ENCODE peak calls at places on chromosome 18, in seven cellular contexts. Q is PC-3; I is left lung; R is breast epithelium; V is A549; W is CD8-positive, alpha-beta memory T cell; Z is vagina. S is an unnamed sample.
A peak's percentile ranks its signal among the peaks of the same experiment; 100 is the strongest.

GRCh38 chr18:27887711-27888495 is 289.0 kb downstream of the CDH2 start:
- DNase-seq in I (no peak), Q (peak; percentile 46), W (no peak), V (no peak), R (no peak), Z (no peak), S (no peak)

GRCh38 chr18:40313030-40313642 is 1641.9 kb upstream of the PIK3C3 start:
- DNase-seq in R (no peak), W (no peak), Q (peak; percentile 56), Z (no peak), I (no peak), V (no peak), S (no peak)

GRCh38 chr18:62165583-62165982 is 21.3 kb downstream of the PIGN start:
- DNase-seq in V (no peak), Q (no peak), W (no peak), R (no peak), I (no peak), Z (no peak), S (no peak)

GRCh38 chr18:78546281-78546680 is 433.3 kb upstream of the SALL3 start:
- DNase-seq in V (no peak), Q (no peak), R (no peak), I (no peak), W (no peak), Z (no peak), S (no peak)

GRCh38 chr18:22538463-22538862 is 120.7 kb upstream of the CTAGE1 start:
- DNase-seq in I (no peak), V (no peak), W (no peak), R (no peak), Z (no peak), Q (no peak), S (no peak)

GRCh38 chr18:22032392-22032961 is 136.9 kb upstream of the GATA6 start:
- DNase-seq in Q (peak; percentile 97), V (peak; percentile 81), W (no peak), I (no peak), Z (no peak), R (no peak), S (no peak)

GRCh38 chr18:74869904-74870863 is 272.5 kb downstream of the ZNF407 start:
- DNase-seq in R (no peak), V (no peak), Q (no peak), Z (no peak), W (no peak), I (no peak), S (no peak)

GRCh38 chr18:475202-475624 is 25.3 kb downstream of the COLEC12 start:
- DNase-seq in V (no peak), W (no peak), R (no peak), I (no peak), Z (no peak), Q (peak; percentile 60), S (no peak)

GRCh38 chr18:79962835-79963657 is 1.4 kb upstream of the HSBP1L1 start:
- DNase-seq in Z (no peak), I (no peak), R (no peak), V (no peak), Q (peak; percentile 71), W (peak; percentile 63), S (no peak)

GRCh38 chr18:6876646-6877045 is 147.1 kb downstream of the ARHGAP28 start:
- DNase-seq in R (no peak), Z (no peak), V (no peak), Q (no peak), I (no peak), W (no peak), S (no peak)

GRCh38 chr18:54923339-54923956 is 35.8 kb downstream of the CCDC68 start:
- DNase-seq in R (no peak), Q (no peak), I (no peak), W (no peak), Z (no peak), V (no peak), S (peak; percentile 69)

GRCh38 chr18:50830544-50830943 is 10.7 kb upstream of the MRO start:
- DNase-seq in W (no peak), Q (no peak), R (no peak), I (no peak), Z (no peak), V (no peak), S (no peak)

GRCh38 chr18:31281437-31281836 is 36.5 kb upstream of the DSG1 start:
- DNase-seq in V (no peak), Q (no peak), Z (no peak), W (no peak), R (no peak), I (no peak), S (no peak)

GRCh38 chr18:33839452-33840225 is 261.6 kb downstream of the ASXL3 start:
- DNase-seq in Z (no peak), W (no peak), Q (peak; percentile 43), I (no peak), R (no peak), V (peak; percentile 1), S (no peak)

GRCh38 chr18:55856191-55856590 is 268.2 kb upstream of the TCF4 start:
- DNase-seq in W (no peak), I (no peak), Z (no peak), V (peak; percentile 18), R (peak; percentile 32), Q (peak; percentile 99), S (no peak)

GRCh38 chr18:44938396-44939036 is 257.8 kb downstream of the SETBP1 start:
- DNase-seq in V (no peak), Z (no peak), W (no peak), I (no peak), R (no peak), Q (no peak), S (no peak)

GRCh38 chr18:8362863-8363262 is 246.4 kb upstream of the RAB12 start:
- DNase-seq in Z (peak; percentile 52), R (no peak), I (no peak), V (no peak), W (no peak), Q (no peak), S (no peak)

GRCh38 chr18:67770520-67770919 is 254.0 kb upstream of the DSEL start:
- DNase-seq in V (no peak), I (no peak), Q (no peak), W (no peak), R (no peak), Z (no peak), S (no peak)

GRCh38 chr18:71189581-71189980 is 900.7 kb downstream of the SOCS6 start:
- DNase-seq in V (no peak), W (no peak), R (no peak), I (no peak), Q (no peak), Z (no peak), S (no peak)

GRCh38 chr18:72407048-72407447 is 137.1 kb downstream of the CBLN2 start:
- DNase-seq in I (no peak), W (no peak), Q (no peak), Z (no peak), R (no peak), V (no peak), S (no peak)

GRCh38 chr18:34890486-34891085 is 150.6 kb upstream of the MAPRE2 start:
- DNase-seq in I (no peak), Z (no peak), R (no peak), Q (no peak), W (no peak), V (no peak), S (no peak)

GRCh38 chr18:70758780-70759179 is 469.9 kb downstream of the SOCS6 start:
- DNase-seq in W (no peak), I (no peak), R (no peak), Q (no peak), Z (no peak), V (no peak), S (no peak)

GRCh38 chr18:79008356-79008940 is 28.8 kb downstream of the SALL3 start:
- DNase-seq in I (no peak), V (no peak), Q (no peak), R (no peak), Z (no peak), W (no peak), S (no peak)

GRCh38 chr18:69071680-69072079 is 273.8 kb downstream of the CCDC102B start:
- DNase-seq in I (no peak), Q (no peak), R (no peak), Z (no peak), W (no peak), V (no peak), S (no peak)

GRCh38 chr18:60894254-60894945 is 438.8 kb upstream of the CDH20 start:
- DNase-seq in R (no peak), Q (peak; percentile 7), I (no peak), Z (no peak), V (no peak), W (no peak), S (no peak)

GRCh38 chr18:2898131-2898640 is 51.4 kb downstream of the EMILIN2 start:
- DNase-seq in V (no peak), W (no peak), Z (no peak), Q (peak; percentile 71), R (no peak), I (peak; percentile 80), S (no peak)

DNA sequence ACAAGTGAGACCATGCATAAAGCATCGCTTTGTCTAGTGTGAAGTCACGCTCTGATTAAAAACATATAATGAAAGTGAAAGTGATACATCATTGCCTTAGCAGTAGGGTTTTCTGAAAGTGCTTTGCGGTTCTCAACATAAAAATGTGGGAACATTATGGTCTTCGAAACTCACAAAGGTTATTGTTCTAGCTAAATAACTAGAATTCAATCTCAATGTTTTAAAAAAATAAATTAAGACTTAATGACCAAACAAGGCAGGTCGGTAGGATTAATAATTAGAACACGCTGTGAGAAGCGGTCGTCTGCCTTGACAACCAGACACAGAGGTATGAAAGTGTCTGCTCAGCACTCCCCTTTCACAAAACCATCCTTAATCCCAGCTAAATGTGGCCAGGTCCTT is 42.2 kb downstream of the KLHL14 start:
- DNase-seq in Z (no peak), I (no peak), V (no peak), R (no peak), Q (no peak), W (no peak), S (no peak)
- H3K4me3 ChIP-seq in Z (peak overlapping the region; percentile 41), I (peak overlapping the region; percentile 15), V (no peak overlapping the region), R (peak overlapping the region; percentile 68), Q (peak overlapping the region; percentile 69), W (peak overlapping the region; percentile 2), S (peak overlapping the region; percentile 23)

GRCh38 chr18:9521770-9522169 is 46.5 kb downstream of the RALBP1 start:
- DNase-seq in Q (no peak), W (no peak), Z (no peak), V (no peak), R (no peak), I (no peak), S (no peak)
- H3K27ac ChIP-seq in Q (no peak overlapping the region), W (no peak overlapping the region), Z (no peak overlapping the region), V (no peak overlapping the region), R (no peak overlapping the region), I (no peak overlapping the region), S (no peak overlapping the region)

GRCh38 chr18:66271927-66272326 is 332.0 kb downstream of the CDH19 start:
- DNase-seq in R (no peak), I (no peak), W (no peak), Z (no peak), V (no peak), Q (no peak), S (no peak)
- H3K9me3 ChIP-seq in R (peaks cover 37% of the 10 kb centered on the region), I (peaks cover 47% of the 10 kb centered on the region), W (no peaks in the 10 kb centered on the region), Z (no peaks in the 10 kb centered on the region), V (no peaks in the 10 kb centered on the region), Q (peaks cover 4% of the 10 kb centered on the region), S (no peaks in the 10 kb centered on the region)

DNA sequence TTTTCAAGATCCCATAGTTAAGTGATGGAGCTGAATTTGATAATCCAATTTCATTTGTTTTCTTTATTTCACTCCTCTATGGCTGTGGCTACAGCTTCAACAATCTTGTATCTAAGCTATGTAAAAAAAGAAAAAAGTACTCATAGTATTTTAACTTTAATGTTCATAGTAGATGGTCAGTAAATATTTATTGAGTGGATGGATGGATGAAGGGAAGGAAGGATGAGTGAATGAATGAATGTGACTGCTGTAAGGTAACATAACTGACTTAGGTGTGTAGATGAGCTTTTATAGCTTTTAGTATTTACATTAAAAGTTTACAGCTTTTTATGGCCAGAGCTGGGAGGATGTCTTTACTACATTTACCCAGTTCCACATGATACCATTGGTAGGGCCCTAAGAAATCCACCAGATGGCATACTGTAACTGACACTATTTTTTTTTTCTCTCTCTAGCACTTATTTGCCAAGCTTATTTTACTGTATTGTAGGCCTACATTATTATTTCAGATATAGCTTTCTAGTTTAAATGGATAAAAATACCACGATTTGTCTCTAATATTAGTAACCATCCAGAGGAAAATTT is 13.4 kb upstream of the HRH4 start:
- DNase-seq in V (no peak), Q (peak; percentile 33), Z (no peak), W (no peak), I (no peak), R (no peak), S (no peak)
- H3K4me3 ChIP-seq in V (no peak overlapping the region), Q (no peak overlapping the region), Z (no peak overlapping the region), W (no peak overlapping the region), I (no peak overlapping the region), R (no peak overlapping the region), S (no peak overlapping the region)

S was measured in upper lobe of right lung.